ENCODE peak calls at places on chromosome 14, in four cellular contexts. C, W, Z and U are unnamed samples. For H3K36me3 and H3K27me3, the result is how much of the 10 kb centered on the place peaks cover.

GRCh38 chr14:97025722-97026121 is 228.5 kb downstream of the VRK1 start:
- DNase-seq in C (no peak), W (no peak), Z (no peak), U (no peak)

GRCh38 chr14:58098507-58098906 is 53.5 kb downstream of the ARMH4 start:
- DNase-seq in C (no peak), W (no peak), Z (peak), U (no peak)

GRCh38 chr14:104787736-104788532 is 7.6 kb downstream of the AKT1 start:
- DNase-seq in C (no peak), W (no peak), Z (no peak), U (no peak)

GRCh38 chr14:98957211-98958047 is 314.6 kb downstream of the BCL11B start:
- DNase-seq in C (no peak), W (peak), Z (no peak), U (peak)

GRCh38 chr14:60093606-60094005 is 1.9 kb downstream of the PCNX4 start:
- DNase-seq in C (no peak), W (no peak), Z (no peak), U (no peak)

GRCh38 chr14:80906946-80907345 is 34.6 kb downstream of the CEP128 start:
- DNase-seq in C (no peak), W (no peak), Z (no peak), U (no peak)

GRCh38 chr14:100761481-100761880 is 34.8 kb downstream of the DLK1 start:
- DNase-seq in C (no peak), W (no peak), Z (peak), U (peak)

GRCh38 chr14:23299558-23299957 is 3.1 kb downstream of the PPP1R3E start:
- DNase-seq in C (no peak), W (no peak), Z (peak), U (peak)

GRCh38 chr14:74763803-74764531 is 851 bp downstream of the YLPM1 start:
- DNase-seq in C (no peak), W (no peak), Z (peak), U (peak)

GRCh38 chr14:90900712-90901111 is 84.5 kb upstream of the TTC7B start:
- DNase-seq in C (no peak), W (no peak), Z (peak), U (no peak)

GRCh38 chr14:24395609-24396580 is 2.9 kb upstream of the NYNRIN start:
- DNase-seq in C (no peak), W (no peak), Z (no peak), U (no peak)

GRCh38 chr14:56100556-56100955 is 17.7 kb upstream of the PELI2 start:
- DNase-seq in C (no peak), W (no peak), Z (no peak), U (no peak)

DNA sequence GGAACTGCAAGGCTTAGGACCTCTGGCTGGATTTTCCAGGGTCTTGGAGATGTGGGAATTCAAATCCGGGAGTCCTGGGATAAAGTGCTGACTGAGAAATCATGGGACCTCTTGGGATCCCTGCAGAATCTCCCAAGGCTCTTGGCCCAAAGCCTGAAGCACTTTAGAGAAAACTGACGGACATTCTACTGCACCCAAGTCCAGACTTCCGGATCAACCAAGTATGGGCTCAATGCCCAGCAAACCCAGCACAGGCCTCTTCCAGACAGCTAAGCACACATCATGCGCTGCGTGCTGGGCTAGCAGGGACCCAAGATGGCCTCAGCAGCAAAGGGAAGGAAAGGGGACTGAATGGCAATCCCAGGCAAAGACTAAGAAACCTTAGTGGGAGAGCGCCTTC is 85.0 kb downstream of the ACTN1 start:
- DNase-seq in C (no peak), W (no peak), Z (peak), U (no peak)
- H3K36me3 ChIP-seq in C (under half), W (under half), Z (half or more), U (under half)

GRCh38 chr14:52464175-52464574 is 88.1 kb downstream of the TXNDC16 start:
- DNase-seq in C (no peak), W (no peak), Z (no peak), U (no peak)
- H3K27me3 ChIP-seq in C (under half), W (under half), Z (under half), U (under half)

GRCh38 chr14:92026548-92027190 is 13.2 kb downstream of the TRIP11 start:
- DNase-seq in C (no peak), W (no peak), Z (no peak), U (no peak)
- H3K36me3 ChIP-seq in C (under half), W (half or more), Z (under half), U (under half)

DNA sequence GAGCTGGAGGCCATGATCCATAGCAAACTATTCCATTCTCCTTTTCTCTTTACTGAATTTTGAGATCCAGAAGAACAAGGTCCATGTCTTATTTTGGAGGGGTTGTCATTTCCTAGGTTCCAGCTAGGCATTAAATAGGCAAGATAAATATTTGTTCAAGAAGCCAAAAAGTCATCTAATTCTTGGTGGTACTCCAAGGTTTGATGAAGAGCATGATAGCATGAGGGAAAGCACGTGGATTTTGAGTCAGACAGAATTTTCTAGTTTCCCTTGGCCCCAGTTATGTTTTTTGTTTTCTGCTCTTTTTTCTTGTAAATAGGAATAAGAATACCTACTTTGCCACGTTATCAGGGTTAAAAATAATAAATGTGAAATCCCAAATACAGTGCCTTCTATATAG is 25.5 kb upstream of the FRMD6 start:
- DNase-seq in C (no peak), W (no peak), Z (no peak), U (no peak)
- H3K27me3 ChIP-seq in C (under half), W (under half), Z (under half), U (under half)

DNA sequence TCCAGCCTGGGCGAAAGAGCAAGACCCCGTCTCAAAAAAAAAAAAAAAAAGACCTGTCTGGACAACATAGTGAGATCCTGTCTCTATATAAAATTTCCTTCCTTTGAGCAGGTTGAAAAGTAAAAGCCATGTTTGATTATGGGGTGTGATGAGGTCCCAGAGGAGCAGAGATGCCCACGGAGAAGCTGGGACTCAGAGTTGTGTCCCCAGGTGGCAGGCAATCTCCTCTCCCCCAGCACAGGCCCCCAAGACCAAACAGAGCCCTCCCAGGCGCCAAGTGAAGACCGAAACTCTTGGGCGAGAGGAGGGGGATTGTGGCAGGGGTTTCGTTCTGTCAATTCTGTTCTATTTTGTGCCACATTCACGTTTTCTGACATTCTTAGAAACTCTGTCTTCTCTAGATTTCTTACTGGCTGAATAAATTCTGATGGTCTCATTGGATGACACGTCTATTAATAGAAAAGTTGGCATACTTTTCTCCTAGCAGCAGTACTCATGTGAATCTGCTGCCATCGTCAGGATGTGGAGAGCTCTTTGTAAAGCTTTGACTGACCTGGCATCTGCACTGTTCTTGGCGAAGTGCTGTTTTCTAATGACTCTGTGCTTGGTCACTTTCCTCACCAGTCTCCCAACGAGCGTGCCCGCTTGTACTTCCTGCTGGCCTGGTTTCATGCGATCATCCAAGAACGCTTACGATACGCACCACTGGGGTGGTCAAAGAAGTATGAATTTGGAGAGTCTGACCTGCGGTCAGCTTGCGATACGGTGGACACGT is 43.4 kb downstream of the HSP90AA1 start:
- DNase-seq in C (no peak), W (peak), Z (no peak), U (no peak)
- H3K36me3 ChIP-seq in C (half or more), W (half or more), Z (half or more), U (half or more)

DNA sequence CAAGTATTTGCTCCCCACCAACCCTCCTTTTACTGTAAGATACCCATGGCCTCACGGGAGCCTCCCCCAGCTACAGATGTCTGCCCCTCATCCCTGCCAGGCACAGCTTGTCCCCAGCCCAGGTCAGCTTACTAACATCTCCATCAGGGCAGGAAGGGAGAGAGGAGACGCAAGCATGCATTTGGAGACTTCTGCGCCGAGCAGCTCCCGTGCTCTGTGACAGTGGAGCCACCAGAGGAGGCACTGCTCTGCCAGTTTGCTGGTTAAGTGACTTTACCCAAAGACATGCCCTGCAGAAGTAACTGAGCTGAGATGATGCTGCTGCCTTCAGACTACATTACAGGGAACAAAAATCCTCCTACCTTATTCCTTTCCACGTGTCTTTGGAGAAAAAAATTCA is 133.4 kb downstream of the ESRRB start:
- DNase-seq in C (no peak), W (no peak), Z (no peak), U (no peak)
- H3K27me3 ChIP-seq in C (under half), W (under half), Z (under half), U (under half)

DNA sequence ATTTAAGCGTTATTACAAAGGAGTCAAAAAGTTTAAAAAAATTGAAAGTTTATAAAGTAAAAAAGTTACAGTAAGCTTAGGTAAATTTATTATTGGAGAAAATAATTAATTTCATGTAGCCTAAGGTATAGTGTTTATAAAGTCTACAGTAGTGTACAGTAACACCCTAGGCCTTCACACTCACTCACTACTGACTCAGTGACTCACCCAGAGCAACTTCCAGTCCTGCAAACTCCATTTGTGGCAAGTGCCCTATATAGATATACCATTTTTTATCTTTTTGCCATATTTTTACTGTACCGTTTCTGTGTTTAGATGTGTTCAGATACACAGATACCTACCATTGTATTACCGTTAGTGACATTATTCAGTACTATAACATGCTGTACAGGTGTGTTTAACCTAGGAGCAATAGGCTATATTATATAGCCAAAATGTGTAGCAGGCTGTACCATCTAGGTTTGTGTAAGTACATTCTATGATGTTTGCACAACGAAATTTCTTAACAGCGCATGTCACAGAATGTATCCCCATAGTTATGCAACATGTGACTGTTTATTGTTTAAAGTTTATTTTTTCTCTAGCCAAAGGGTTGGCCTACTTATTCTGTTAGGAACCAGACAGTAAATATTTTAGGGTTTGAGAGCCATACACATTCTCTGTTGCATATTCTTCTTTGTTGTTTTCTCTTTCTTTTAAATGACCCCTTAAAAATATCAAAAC is 155.5 kb downstream of the PCNX1 start:
- DNase-seq in C (no peak), W (no peak), Z (no peak), U (no peak)
- H3K36me3 ChIP-seq in C (half or more), W (half or more), Z (under half), U (half or more)